ENCODE peak calls at places on chromosomes 5 and 9, in five cellular contexts. H is heart left ventricle, U is Peyer's patch, S is vagina, J is breast epithelium. M is an unnamed sample. For H3K36me3, the result is how much of the 10 kb centered on the place peaks cover.

GRCh38 chr5:54936201-54936600 is 49.2 kb downstream of the ESM1 start:
- DNase-seq in S (no peak), H (no peak), U (no peak), J (no peak), M (no peak)

GRCh38 chr5:74516217-74516636 is 124.3 kb downstream of the ENC1 start:
- DNase-seq in U (no peak), H (peak), J (no peak), S (no peak), M (no peak)

GRCh38 chr5:56055859-56056258 is 61.1 kb upstream of the IL6ST start:
- DNase-seq in S (no peak), J (no peak), U (no peak), H (no peak), M (no peak)

GRCh38 chr5:50553560-50553984 is 112.5 kb upstream of the EMB start:
- DNase-seq in U (no peak), H (no peak), S (no peak), J (peak), M (no peak)

GRCh38 chr9:138043411-138044345 is 166.1 kb downstream of the CACNA1B start:
- DNase-seq in H (no peak), U (peak), J (peak), S (no peak), M (peak)

GRCh38 chr5:71533614-71534013 is 53.5 kb upstream of the MCCC2 start:
- DNase-seq in S (no peak), J (no peak), U (no peak), H (no peak), M (no peak)

GRCh38 chr5:98368141-98368540 is 405.3 kb upstream of the RGMB start:
- DNase-seq in U (no peak), H (no peak), S (no peak), J (no peak), M (no peak)

GRCh38 chr5:76086060-76086459 is 2.9 kb downstream of the SV2C start:
- DNase-seq in S (no peak), J (no peak), U (no peak), H (no peak), M (no peak)

DNA sequence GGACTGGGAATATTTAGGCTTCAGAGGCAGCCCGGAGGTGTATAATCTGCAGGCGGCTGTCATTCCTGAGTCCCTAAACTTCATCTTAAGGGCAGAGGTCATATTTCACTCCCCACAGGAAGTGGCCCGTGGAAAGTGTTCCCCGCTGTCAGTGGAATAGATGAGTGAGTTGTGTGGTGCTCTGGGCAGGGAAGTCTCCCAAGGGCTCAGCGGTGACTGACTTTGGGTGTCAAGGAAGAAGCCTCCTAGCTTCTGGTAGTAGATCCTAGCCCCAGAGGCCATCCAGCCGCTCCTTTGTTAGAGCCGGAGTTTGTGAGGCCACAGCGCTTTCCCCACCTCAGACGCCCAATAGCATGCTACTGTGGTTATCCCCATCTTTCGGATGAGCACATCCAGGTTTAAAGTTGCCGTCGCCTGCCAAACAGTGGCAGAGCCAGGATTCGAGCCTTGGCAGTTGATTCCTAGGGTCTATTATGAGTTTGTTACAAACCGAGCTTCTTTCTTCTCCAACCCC is 38.9 kb upstream of the TIFAB start:
- DNase-seq in H (no peak), J (no peak), U (no peak), S (no peak), M (no peak)
- H3K4me3 ChIP-seq in H (no peak), J (no peak), U (no peak), S (no peak), M (peak)

GRCh38 chr9:86303316-86303975 is 21.1 kb upstream of the ISCA1 start:
- DNase-seq in S (no peak), J (no peak), H (no peak), U (no peak), M (no peak)

GRCh38 chr9:86308687-86309086 is 26.3 kb upstream of the ISCA1 start:
- DNase-seq in H (no peak), J (no peak), S (no peak), U (no peak), M (no peak)

GRCh38 chr9:86298873-86299272 is 16.5 kb upstream of the ISCA1 start:
- DNase-seq in J (no peak), U (no peak), S (no peak), H (no peak), M (no peak)

GRCh38 chr9:86300701-86301100 is 18.4 kb upstream of the ISCA1 start:
- DNase-seq in U (no peak), J (no peak), H (no peak), S (no peak), M (no peak)

DNA sequence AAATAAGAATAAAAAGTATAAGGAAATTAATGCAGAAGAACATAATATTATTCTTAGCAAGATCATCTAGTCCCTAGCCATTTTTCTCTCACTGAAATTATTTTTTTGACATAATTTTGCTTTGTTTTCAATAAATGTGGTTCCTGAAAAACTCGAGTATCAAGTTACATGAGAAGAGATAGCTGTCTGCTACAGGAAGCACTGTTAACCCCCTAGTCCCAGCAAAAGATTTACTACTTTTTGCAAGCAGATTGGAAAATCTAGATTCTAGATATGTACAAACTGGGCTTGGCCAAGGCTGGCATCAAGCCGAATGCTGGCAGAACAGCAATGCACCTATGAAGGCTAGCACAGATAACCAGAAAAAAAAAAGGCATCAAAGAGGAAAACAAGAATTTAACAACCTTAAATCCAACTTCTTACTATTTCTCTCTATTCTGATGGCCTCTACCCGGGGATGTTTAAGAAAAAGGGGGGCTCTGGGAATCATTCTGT is 21.9 kb upstream of the ISCA1 start:
- DNase-seq in J (no peak), U (no peak), H (no peak), S (no peak), M (no peak)
- H3K36me3 ChIP-seq in J (under half), U (under half), H (half or more), S (under half), M (under half)

GRCh38 chr5:179832039-179832745 is 11.5 kb downstream of the SQSTM1 start:
- DNase-seq in H (no peak), J (no peak), S (no peak), U (no peak), M (no peak)
- TF ChIP-seq POLR2A in H (no peak), J (no peak), S (no peak), U (no peak), M (no peak)

DNA sequence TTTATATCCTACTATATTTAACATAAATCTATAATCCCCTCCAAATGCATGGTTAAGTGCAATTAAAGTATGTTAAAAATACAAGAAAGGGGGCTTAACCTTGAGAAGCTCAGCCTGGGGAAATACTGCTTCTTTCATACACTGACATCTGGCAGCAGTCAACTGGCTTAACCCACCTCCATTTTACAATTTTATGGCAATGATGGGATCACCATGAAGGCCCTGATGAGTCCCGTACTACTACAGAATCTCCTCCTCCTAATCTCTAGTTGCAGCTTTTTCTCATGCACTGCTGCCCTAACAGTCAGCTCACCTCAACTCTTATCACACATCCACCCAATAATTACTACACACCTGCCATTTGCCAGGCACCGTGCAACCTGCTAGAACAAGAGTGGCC is 40.9 kb downstream of the ZNF608 start:
- DNase-seq in S (no peak), U (no peak), J (no peak), H (no peak), M (no peak)
- H3K4me3 ChIP-seq in S (no peak), U (no peak), J (no peak), H (no peak), M (no peak)

GRCh38 chr5:111747336-111747735 is 9.7 kb downstream of the NREP start:
- DNase-seq in S (no peak), J (no peak), H (no peak), U (no peak), M (no peak)
- H3K36me3 ChIP-seq in S (under half), J (under half), H (under half), U (under half), M (under half)